ENCODE peak calls at places on chromosomes 1 and 21, in five cellular contexts. One of them, this sample, is unnamed.

GRCh38 chr1:194889310-194889709 is 1702.9 kb upstream of the B3GALT2 start:
- DNase-seq in lower leg skin: no peak
- DNase-seq in mucosa of descending colon: no peak
- DNase-seq in fibroblast of lung: no peak
- DNase-seq in HCT116: no peak
- DNase-seq in this sample: no peak

GRCh38 chr1:154434346-154435075 is 29.4 kb downstream of the IL6R start:
- DNase-seq in lower leg skin: peak
- DNase-seq in mucosa of descending colon: peak
- DNase-seq in fibroblast of lung: peak
- DNase-seq in HCT116: no peak
- DNase-seq in this sample: no peak

GRCh38 chr1:62425041-62425440 is 11.8 kb upstream of the USP1 start:
- DNase-seq in lower leg skin: no peak
- DNase-seq in mucosa of descending colon: no peak
- DNase-seq in fibroblast of lung: no peak
- DNase-seq in HCT116: no peak
- DNase-seq in this sample: no peak

GRCh38 chr1:22805672-22806038 is 95.0 kb downstream of the EPHB2 start:
- DNase-seq in lower leg skin: no peak
- DNase-seq in mucosa of descending colon: no peak
- DNase-seq in fibroblast of lung: no peak
- DNase-seq in HCT116: no peak
- DNase-seq in this sample: no peak

GRCh38 chr1:183281039-183281438 is 95.0 kb downstream of the LAMC2 start:
- DNase-seq in lower leg skin: peak
- DNase-seq in mucosa of descending colon: no peak
- DNase-seq in fibroblast of lung: no peak
- DNase-seq in HCT116: peak
- DNase-seq in this sample: no peak

GRCh38 chr21:16708431-16708830 is 804.4 kb upstream of the CXADR start:
- DNase-seq in lower leg skin: no peak
- DNase-seq in mucosa of descending colon: no peak
- DNase-seq in fibroblast of lung: peak
- DNase-seq in HCT116: no peak
- DNase-seq in this sample: no peak

GRCh38 chr1:235617140-235617539 is 32.4 kb downstream of the GNG4 start:
- DNase-seq in lower leg skin: no peak
- DNase-seq in mucosa of descending colon: no peak
- DNase-seq in fibroblast of lung: no peak
- DNase-seq in HCT116: no peak
- DNase-seq in this sample: no peak

GRCh38 chr21:42208801-42209490 is 10.0 kb upstream of the ABCG1 start:
- DNase-seq in lower leg skin: peak
- DNase-seq in mucosa of descending colon: no peak
- DNase-seq in fibroblast of lung: no peak
- DNase-seq in HCT116: no peak
- DNase-seq in this sample: no peak

GRCh38 chr1:51966559-51966958 is 23.9 kb downstream of the RAB3B start:
- DNase-seq in lower leg skin: no peak
- DNase-seq in mucosa of descending colon: no peak
- DNase-seq in fibroblast of lung: no peak
- DNase-seq in HCT116: no peak
- DNase-seq in this sample: no peak

GRCh38 chr21:46157396-46157986 is 2.1 kb upstream of the FTCD start:
- DNase-seq in lower leg skin: peak
- DNase-seq in mucosa of descending colon: no peak
- DNase-seq in fibroblast of lung: no peak
- DNase-seq in HCT116: no peak
- DNase-seq in this sample: no peak

GRCh38 chr1:228463009-228463558 is 24.1 kb upstream of the RNF187 start:
- DNase-seq in lower leg skin: no peak
- DNase-seq in mucosa of descending colon: no peak
- DNase-seq in fibroblast of lung: no peak
- DNase-seq in HCT116: no peak
- DNase-seq in this sample: no peak

GRCh38 chr1:1157914-1158710 is 15.6 kb upstream of the TTLL10 start:
- DNase-seq in lower leg skin: peak
- DNase-seq in mucosa of descending colon: peak
- DNase-seq in fibroblast of lung: peak
- DNase-seq in HCT116: no peak
- DNase-seq in this sample: no peak

GRCh38 chr1:16438516-16438915 is 1.3 kb upstream of the SPATA21 start:
- DNase-seq in lower leg skin: no peak
- DNase-seq in mucosa of descending colon: no peak
- DNase-seq in fibroblast of lung: no peak
- DNase-seq in HCT116: no peak
- DNase-seq in this sample: no peak

GRCh38 chr21:46079357-46080170 is 18.3 kb upstream of the COL6A2 start:
- DNase-seq in lower leg skin: peak
- DNase-seq in mucosa of descending colon: no peak
- DNase-seq in fibroblast of lung: peak
- DNase-seq in HCT116: no peak
- DNase-seq in this sample: peak

GRCh38 chr1:12539705-12540579 is 78.1 kb downstream of the DHRS3 start:
- DNase-seq in lower leg skin: peak
- DNase-seq in mucosa of descending colon: peak
- DNase-seq in fibroblast of lung: peak
- DNase-seq in HCT116: peak
- DNase-seq in this sample: peak

GRCh38 chr21:14766241-14766640 is 220.1 kb upstream of the SAMSN1 start:
- DNase-seq in lower leg skin: no peak
- DNase-seq in mucosa of descending colon: peak
- DNase-seq in fibroblast of lung: no peak
- DNase-seq in HCT116: peak
- DNase-seq in this sample: no peak

GRCh38 chr1:208084764-208085163 is 159.4 kb downstream of the PLXNA2 start:
- DNase-seq in lower leg skin: no peak
- DNase-seq in mucosa of descending colon: no peak
- DNase-seq in fibroblast of lung: no peak
- DNase-seq in HCT116: no peak
- DNase-seq in this sample: no peak

DNA sequence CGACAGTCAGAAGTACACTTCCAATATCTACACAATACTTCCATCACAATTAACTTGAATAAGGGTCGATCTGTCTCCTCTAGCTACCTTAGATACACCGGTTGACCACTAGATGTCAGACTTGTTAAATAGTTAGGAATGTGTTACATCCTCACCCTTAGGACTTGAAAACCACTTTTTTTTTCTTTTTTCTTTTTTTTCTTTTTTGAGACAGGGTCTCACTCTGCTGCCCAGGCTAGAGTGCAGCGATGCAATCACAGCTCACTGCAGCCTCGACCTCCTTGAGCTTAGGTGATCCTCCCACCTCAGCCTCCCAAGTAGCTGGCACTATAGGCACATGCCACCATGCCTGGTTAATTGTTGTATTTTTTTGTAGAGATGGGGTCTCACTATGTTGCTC is 120.4 kb upstream of the GREM2 start:
- DNase-seq in lower leg skin: peak
- DNase-seq in mucosa of descending colon: no peak
- DNase-seq in fibroblast of lung: peak
- DNase-seq in HCT116: peak
- DNase-seq in this sample: no peak
- TF ChIP-seq CTCF in lower leg skin: no peak
- TF ChIP-seq CTCF in mucosa of descending colon: no peak
- TF ChIP-seq CTCF in fibroblast of lung: peak
- TF ChIP-seq CTCF in HCT116: peak
- TF ChIP-seq CTCF in this sample: peak

GRCh38 chr1:180168786-180169640 is 14.3 kb downstream of the QSOX1 start:
- DNase-seq in lower leg skin: no peak
- DNase-seq in mucosa of descending colon: peak
- DNase-seq in fibroblast of lung: no peak
- DNase-seq in HCT116: no peak
- DNase-seq in this sample: no peak
- TF ChIP-seq CTCF in lower leg skin: no peak
- TF ChIP-seq CTCF in mucosa of descending colon: peak
- TF ChIP-seq CTCF in fibroblast of lung: peak
- TF ChIP-seq CTCF in HCT116: peak
- TF ChIP-seq CTCF in this sample: peak

GRCh38 chr1:27539901-27540861 is 50.2 kb upstream of the WASF2 start:
- DNase-seq in lower leg skin: no peak
- DNase-seq in mucosa of descending colon: no peak
- DNase-seq in fibroblast of lung: peak
- DNase-seq in HCT116: peak
- DNase-seq in this sample: peak

GRCh38 chr1:27538793-27539192 is 48.8 kb upstream of the WASF2 start:
- DNase-seq in lower leg skin: no peak
- DNase-seq in mucosa of descending colon: no peak
- DNase-seq in fibroblast of lung: peak
- DNase-seq in HCT116: no peak
- DNase-seq in this sample: no peak

GRCh38 chr1:27535386-27535785 is 45.4 kb upstream of the WASF2 start:
- DNase-seq in lower leg skin: no peak
- DNase-seq in mucosa of descending colon: no peak
- DNase-seq in fibroblast of lung: no peak
- DNase-seq in HCT116: no peak
- DNase-seq in this sample: no peak

GRCh38 chr1:27536004-27536757 is 46.2 kb upstream of the WASF2 start:
- DNase-seq in lower leg skin: no peak
- DNase-seq in mucosa of descending colon: no peak
- DNase-seq in fibroblast of lung: no peak
- DNase-seq in HCT116: no peak
- DNase-seq in this sample: no peak

GRCh38 chr1:27536767-27537166 is 46.8 kb upstream of the WASF2 start:
- DNase-seq in lower leg skin: no peak
- DNase-seq in mucosa of descending colon: no peak
- DNase-seq in fibroblast of lung: peak
- DNase-seq in HCT116: no peak
- DNase-seq in this sample: no peak
- TF ChIP-seq CTCF in lower leg skin: no peak
- TF ChIP-seq CTCF in mucosa of descending colon: no peak
- TF ChIP-seq CTCF in fibroblast of lung: peak
- TF ChIP-seq CTCF in HCT116: no peak
- TF ChIP-seq CTCF in this sample: no peak

GRCh38 chr1:205484985-205485967 is 19.2 kb upstream of the CDK18 start:
- DNase-seq in lower leg skin: no peak
- DNase-seq in mucosa of descending colon: peak
- DNase-seq in fibroblast of lung: peak
- DNase-seq in HCT116: peak
- DNase-seq in this sample: no peak
- TF ChIP-seq CTCF in lower leg skin: no peak
- TF ChIP-seq CTCF in mucosa of descending colon: peak
- TF ChIP-seq CTCF in fibroblast of lung: peak
- TF ChIP-seq CTCF in HCT116: peak
- TF ChIP-seq CTCF in this sample: peak

GRCh38 chr1:18705811-18706210 is 75.2 kb downstream of the PAX7 start:
- DNase-seq in lower leg skin: no peak
- DNase-seq in mucosa of descending colon: no peak
- DNase-seq in fibroblast of lung: no peak
- DNase-seq in HCT116: no peak
- DNase-seq in this sample: no peak
- TF ChIP-seq CTCF in lower leg skin: no peak
- TF ChIP-seq CTCF in mucosa of descending colon: no peak
- TF ChIP-seq CTCF in fibroblast of lung: no peak
- TF ChIP-seq CTCF in HCT116: no peak
- TF ChIP-seq CTCF in this sample: no peak

GRCh38 chr1:33257388-33257758 is 1.1 kb downstream of the ZNF362 start:
- DNase-seq in lower leg skin: no peak
- DNase-seq in mucosa of descending colon: no peak
- DNase-seq in fibroblast of lung: no peak
- DNase-seq in HCT116: no peak
- DNase-seq in this sample: no peak

GRCh38 chr1:33258788-33259274 is 2.5 kb downstream of the ZNF362 start:
- DNase-seq in lower leg skin: no peak
- DNase-seq in mucosa of descending colon: no peak
- DNase-seq in fibroblast of lung: no peak
- DNase-seq in HCT116: no peak
- DNase-seq in this sample: no peak

GRCh38 chr1:33256335-33256700 is at the start of gene ZNF362:
- DNase-seq in lower leg skin: peak
- DNase-seq in mucosa of descending colon: peak
- DNase-seq in fibroblast of lung: peak
- DNase-seq in HCT116: no peak
- DNase-seq in this sample: peak

GRCh38 chr1:33256701-33257387 is 552 bp downstream of the ZNF362 start:
- DNase-seq in lower leg skin: peak
- DNase-seq in mucosa of descending colon: peak
- DNase-seq in fibroblast of lung: peak
- DNase-seq in HCT116: peak
- DNase-seq in this sample: no peak

GRCh38 chr1:33257759-33258712 is 1.7 kb downstream of the ZNF362 start:
- DNase-seq in lower leg skin: no peak
- DNase-seq in mucosa of descending colon: no peak
- DNase-seq in fibroblast of lung: no peak
- DNase-seq in HCT116: no peak
- DNase-seq in this sample: no peak
- TF ChIP-seq CTCF in lower leg skin: no peak
- TF ChIP-seq CTCF in mucosa of descending colon: no peak
- TF ChIP-seq CTCF in fibroblast of lung: no peak
- TF ChIP-seq CTCF in HCT116: no peak
- TF ChIP-seq CTCF in this sample: no peak

DNA sequence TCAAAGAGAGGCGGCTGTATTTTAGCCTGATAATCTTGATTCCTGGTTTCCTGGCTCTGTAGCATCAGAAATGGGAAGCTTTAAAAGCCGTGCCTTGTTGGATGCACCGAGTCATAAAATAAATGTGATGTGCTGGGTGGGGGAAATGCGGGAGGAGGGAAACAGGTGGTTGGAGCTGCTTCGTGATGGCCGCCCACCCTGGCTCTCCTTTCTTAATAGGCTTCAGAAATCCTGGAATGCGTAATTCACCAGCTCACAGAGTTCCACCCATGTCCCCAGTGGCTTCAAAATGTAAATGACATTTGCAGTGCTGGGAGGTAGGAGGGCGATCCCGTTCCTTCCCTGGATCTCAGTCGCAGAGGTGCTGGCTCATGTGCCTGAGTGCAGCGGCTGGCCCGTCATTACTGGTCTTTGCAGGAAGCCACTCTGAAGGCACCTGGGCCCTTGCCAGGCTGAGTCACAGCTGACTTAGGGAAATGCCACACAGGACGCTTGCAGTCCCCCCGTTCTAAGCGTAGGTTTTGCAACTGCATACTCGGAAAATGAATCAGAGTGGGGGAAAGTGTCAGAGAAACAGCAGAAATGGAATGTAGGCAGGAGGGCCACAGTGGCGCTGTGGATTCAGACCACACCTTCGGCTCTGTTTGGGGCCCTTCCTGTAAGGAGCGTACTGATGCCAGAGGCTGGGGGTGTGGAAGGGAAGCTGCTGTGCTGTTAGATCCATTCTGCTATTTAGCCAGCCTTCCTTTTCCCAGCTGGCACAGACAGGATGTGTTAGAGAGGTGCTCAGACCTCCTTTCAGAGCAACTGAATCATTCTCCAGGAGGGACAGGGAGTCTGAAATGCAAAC is 37.6 kb downstream of the GALNT2 start:
- DNase-seq in lower leg skin: peak
- DNase-seq in mucosa of descending colon: peak
- DNase-seq in fibroblast of lung: peak
- DNase-seq in HCT116: peak
- DNase-seq in this sample: peak
- TF ChIP-seq CTCF in lower leg skin: no peak
- TF ChIP-seq CTCF in mucosa of descending colon: no peak
- TF ChIP-seq CTCF in fibroblast of lung: peak
- TF ChIP-seq CTCF in HCT116: no peak
- TF ChIP-seq CTCF in this sample: peak

GRCh38 chr1:85074365-85074964 is 26.2 kb upstream of the MCOLN3 start:
- DNase-seq in lower leg skin: no peak
- DNase-seq in mucosa of descending colon: no peak
- DNase-seq in fibroblast of lung: no peak
- DNase-seq in HCT116: no peak
- DNase-seq in this sample: no peak
- TF ChIP-seq CTCF in lower leg skin: no peak
- TF ChIP-seq CTCF in mucosa of descending colon: no peak
- TF ChIP-seq CTCF in fibroblast of lung: no peak
- TF ChIP-seq CTCF in HCT116: no peak
- TF ChIP-seq CTCF in this sample: no peak